ENCODE peak calls at places on chromosome 10, in ten cellular contexts. G is naive thymus-derived CD4-positive, alpha-beta T cell; C is tibial nerve; K is GM23338; N is effector memory CD4-positive, alpha-beta T cell; V is kidney epithelial cell; L is fibroblast of lung; Z is endothelial cell of umbilical vein; X is ovary; F is pancreas. S is an unnamed sample.

GRCh38 chr10:22294694-22295093 is 21.5 kb upstream of the COMMD3 start:
- DNase-seq in N (no peak), Z (no peak), C (no peak), L (no peak), X (no peak), K (no peak), F (no peak), G (no peak), V (no peak), S (no peak)

GRCh38 chr10:72688208-72688651 is 3.7 kb upstream of the MCU start:
- DNase-seq in C (no peak), G (no peak), K (no peak), F (peak; percentile 43), Z (peak; percentile 75), V (peak; percentile 96), L (peak; percentile 93), N (no peak), X (no peak), S (no peak)

GRCh38 chr10:60827791-60828488 is 49.7 kb downstream of the CDK1 start:
- DNase-seq in C (no peak), V (no peak), K (peak; percentile 18), F (no peak), X (no peak), G (no peak), L (peak; percentile 94), N (no peak), Z (peak; percentile 98), S (no peak)

GRCh38 chr10:123930340-123931001 is 38.9 kb upstream of the CPXM2 start:
- DNase-seq in C (no peak), X (no peak), L (peak; percentile 12), N (no peak), F (no peak), G (no peak), V (no peak), Z (no peak), K (no peak), S (no peak)

GRCh38 chr10:28875535-28876208 is 198.4 kb downstream of the BAMBI start:
- DNase-seq in V (peak; percentile 25), L (peak; percentile 89), Z (no peak), C (no peak), G (no peak), X (no peak), N (no peak), K (peak; percentile 36), F (no peak), S (no peak)

GRCh38 chr10:7170626-7171322 is 240.1 kb downstream of the SFMBT2 start:
- DNase-seq in N (no peak), G (no peak), V (no peak), C (no peak), F (no peak), X (no peak), Z (no peak), L (no peak), K (no peak), S (no peak)

GRCh38 chr10:28367865-28368541 is 65.1 kb upstream of the MPP7 start:
- DNase-seq in V (no peak), K (no peak), L (peak; percentile 11), Z (no peak), N (peak; percentile 31), C (no peak), F (no peak), G (no peak), X (no peak), S (peak; percentile 30)

GRCh38 chr10:44460499-44460898 is 75.6 kb upstream of the CXCL12 start:
- DNase-seq in K (no peak), G (no peak), N (no peak), X (no peak), V (no peak), Z (no peak), C (no peak), F (no peak), L (peak; percentile 32), S (no peak)

GRCh38 chr10:99318048-99318447 is 11.1 kb upstream of the CNNM1 start:
- DNase-seq in X (no peak), C (no peak), N (no peak), K (no peak), G (no peak), Z (no peak), F (no peak), L (no peak), V (no peak), S (no peak)

GRCh38 chr10:120336910-120337540 is 120.0 kb upstream of the PLPP4 start:
- DNase-seq in C (peak; percentile 28), L (peak; percentile 17), F (peak; percentile 31), K (peak; percentile 78), N (no peak), X (no peak), Z (peak; percentile 66), G (no peak), V (no peak), S (no peak)

GRCh38 chr10:128113026-128113425 is 13.2 kb downstream of the MKI67 start:
- DNase-seq in N (no peak), Z (no peak), G (no peak), X (no peak), V (no peak), C (no peak), F (no peak), K (no peak), L (no peak), S (no peak)
- H3K36me3 ChIP-seq in N (no peaks in the 10 kb centered on the region), Z (peaks cover 56% of the 10 kb centered on the region), G (no peaks in the 10 kb centered on the region), X (no peaks in the 10 kb centered on the region), V (peaks cover 1% of the 10 kb centered on the region), C (no peaks in the 10 kb centered on the region), F (no peaks in the 10 kb centered on the region), K (peaks cover 82% of the 10 kb centered on the region), L (peaks cover 17% of the 10 kb centered on the region), S (peaks cover 92% of the 10 kb centered on the region)

GRCh38 chr10:11249134-11249533 is 231.5 kb downstream of the CELF2 start:
- DNase-seq in N (no peak), Z (no peak), V (no peak), F (no peak), K (peak; percentile 19), X (no peak), G (no peak), C (no peak), L (no peak), S (no peak)
- H3K36me3 ChIP-seq in N (peaks cover 60% of the 10 kb centered on the region), Z (no peaks in the 10 kb centered on the region), V (no peaks in the 10 kb centered on the region), F (no peaks in the 10 kb centered on the region), K (no peaks in the 10 kb centered on the region), X (no peaks in the 10 kb centered on the region), G (peaks cover 38% of the 10 kb centered on the region), C (peaks cover 70% of the 10 kb centered on the region), L (no peaks in the 10 kb centered on the region), S (no peaks in the 10 kb centered on the region)

DNA sequence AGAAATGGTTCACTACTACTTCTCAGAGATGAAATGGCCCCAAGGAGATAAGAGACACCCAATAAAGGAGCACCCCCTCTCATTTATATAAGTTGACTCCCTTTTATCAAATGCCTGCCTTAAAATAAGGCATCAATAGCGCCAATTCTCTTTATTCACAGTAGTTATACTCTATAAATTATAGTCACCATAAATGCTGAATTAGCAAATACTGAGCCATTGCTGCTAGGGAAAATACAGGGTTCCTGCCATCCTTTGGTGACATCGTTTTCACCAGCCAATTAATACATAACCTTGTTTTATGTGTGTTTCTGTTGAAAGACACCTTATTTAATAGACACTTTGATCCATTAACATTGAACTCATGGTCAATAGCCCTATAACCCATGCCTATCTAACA is 28.6 kb downstream of the DCLRE1C start:
- DNase-seq in Z (no peak), V (no peak), K (no peak), X (no peak), G (no peak), L (no peak), C (no peak), N (no peak), F (no peak), S (no peak)
- H3K36me3 ChIP-seq in Z (peaks cover 10% of the 10 kb centered on the region), V (peaks cover 6% of the 10 kb centered on the region), K (peaks cover 12% of the 10 kb centered on the region), X (no peaks in the 10 kb centered on the region), G (peaks cover 5% of the 10 kb centered on the region), L (peaks cover 16% of the 10 kb centered on the region), C (peaks cover 97% of the 10 kb centered on the region), N (peaks cover 69% of the 10 kb centered on the region), F (no peaks in the 10 kb centered on the region), S (no peaks in the 10 kb centered on the region)

DNA sequence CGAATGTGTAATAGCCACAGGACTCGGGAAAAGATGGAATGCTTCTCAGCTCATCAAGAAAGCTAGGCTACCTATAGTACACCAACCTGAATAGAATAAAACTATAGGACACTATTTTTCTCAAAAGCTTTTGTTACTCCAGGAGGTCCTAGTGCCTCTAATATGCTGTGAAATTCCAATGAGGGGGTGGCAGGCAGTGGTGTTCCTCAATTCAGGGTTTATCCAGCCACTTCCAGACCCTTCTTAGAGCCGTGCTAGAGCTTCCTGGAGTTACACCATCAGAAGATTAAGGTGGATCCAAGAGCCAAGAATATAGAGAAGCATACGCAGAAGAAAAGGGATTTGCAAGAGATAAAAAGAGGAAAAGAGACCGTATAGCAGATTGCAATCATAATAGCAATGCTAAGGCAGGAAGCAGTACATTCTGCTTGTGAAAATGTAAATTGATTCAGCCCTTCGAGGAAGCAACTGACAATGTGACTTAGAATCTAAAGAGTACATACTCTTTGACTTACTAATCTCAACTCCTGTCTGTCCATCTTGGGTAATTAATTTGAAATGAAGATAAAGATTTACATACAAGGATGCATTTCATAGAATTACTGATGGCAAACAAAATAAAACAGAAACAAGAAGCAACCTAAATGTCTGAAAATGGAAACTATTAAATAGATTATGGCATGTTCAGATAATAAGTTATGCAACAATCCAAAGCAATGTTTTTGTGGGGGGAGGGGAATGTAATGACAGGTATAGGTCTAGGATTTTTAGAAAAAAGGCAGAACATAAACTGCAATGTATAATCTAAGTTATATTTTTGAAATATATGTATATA is 2.1 kb downstream of the ST8SIA6 start:
- DNase-seq in K (no peak), G (no peak), L (no peak), N (no peak), Z (no peak), C (no peak), X (no peak), V (no peak), F (no peak), S (no peak)
- H3K36me3 ChIP-seq in K (peaks cover 10% of the 10 kb centered on the region), G (no peaks in the 10 kb centered on the region), L (no peaks in the 10 kb centered on the region), N (no peaks in the 10 kb centered on the region), Z (no peaks in the 10 kb centered on the region), C (peaks cover 23% of the 10 kb centered on the region), X (no peaks in the 10 kb centered on the region), V (no peaks in the 10 kb centered on the region), F (no peaks in the 10 kb centered on the region), S (no peaks in the 10 kb centered on the region)

S was measured in SK-N-MC.